ENCODE peak calls at places on chromosome 15, in nine cellular contexts. N, H, C, W, F, L, G, T and M are unnamed samples. For H3K4me1, the result is how much of the 10 kb centered on the place peaks cover.

GRCh38 chr15:29216955-29217354 is 52.7 kb downstream of the NSMCE3 start:
- DNase-seq in F (no peak), G (no peak), L (no peak), C (no peak), W (no peak), N (no peak), H (no peak), T (no peak), M (no peak)

GRCh38 chr15:62454567-62455172 is 289.6 kb upstream of the C2CD4B start:
- DNase-seq in H (peak), T (no peak), F (no peak), G (no peak), C (no peak), N (no peak), L (no peak), W (peak), M (no peak)

GRCh38 chr15:85142324-85142723 is 160.7 kb downstream of the PDE8A start:
- DNase-seq in N (no peak), L (no peak), G (no peak), C (no peak), F (no peak), T (no peak), W (peak), H (peak), M (no peak)

GRCh38 chr15:41944313-41944940 is 27.9 kb downstream of the EHD4 start:
- DNase-seq in L (peak), T (no peak), C (peak), N (peak), G (no peak), H (peak), W (peak), F (no peak), M (no peak)

GRCh38 chr15:52678036-52678467 is 1.1 kb downstream of the ATOSA start:
- DNase-seq in N (peak), C (no peak), G (peak), L (peak), W (peak), F (peak), T (peak), H (peak), M (peak)

GRCh38 chr15:101014921-101015841 is 96.0 kb downstream of the LRRK1 start:
- DNase-seq in W (peak), T (peak), C (peak), F (peak), L (peak), N (peak), H (peak), G (peak), M (peak)

GRCh38 chr15:40925495-40925862 is 3.7 kb upstream of the DLL4 start:
- DNase-seq in N (no peak), G (no peak), T (no peak), H (no peak), L (no peak), C (no peak), W (no peak), F (no peak), M (peak)

GRCh38 chr15:48897144-48897814 is 19.3 kb downstream of the EID1 start:
- DNase-seq in L (no peak), N (no peak), T (no peak), H (peak), C (no peak), W (peak), G (peak), F (no peak), M (no peak)

GRCh38 chr15:63043391-63044076 is 987 bp downstream of the TPM1 start:
- DNase-seq in H (no peak), G (peak), L (peak), F (no peak), T (no peak), N (peak), C (no peak), W (peak), M (peak)

GRCh38 chr15:78242128-78242527 is 7.8 kb upstream of the ACSBG1 start:
- DNase-seq in W (peak), C (no peak), H (no peak), L (no peak), T (no peak), F (no peak), N (no peak), G (peak), M (peak)

GRCh38 chr15:74541494-74542191 is 623 bp downstream of the ARID3B start:
- DNase-seq in N (no peak), L (peak), G (peak), T (peak), F (peak), H (peak), C (peak), W (peak), M (peak)

GRCh38 chr15:53193149-53193548 is 403.0 kb upstream of the ONECUT1 start:
- DNase-seq in T (no peak), G (no peak), F (no peak), N (no peak), L (no peak), C (no peak), H (no peak), W (peak), M (no peak)

GRCh38 chr15:31390777-31391486 is 64.3 kb downstream of the KLF13 start:
- DNase-seq in T (no peak), H (no peak), F (no peak), N (peak), W (no peak), C (no peak), G (no peak), L (no peak), M (peak)

GRCh38 chr15:43998607-43999006 is 171.8 kb downstream of the WDR76 start:
- DNase-seq in T (no peak), W (no peak), N (peak), H (peak), F (no peak), G (no peak), L (peak), C (no peak), M (peak)

GRCh38 chr15:82847703-82848102 is 38.3 kb downstream of the WHAMM start:
- DNase-seq in F (no peak), L (no peak), H (peak), G (no peak), N (no peak), T (no peak), W (no peak), C (no peak), M (no peak)

GRCh38 chr15:35851491-35851890 is 305.5 kb upstream of the DPH6 start:
- DNase-seq in N (no peak), H (no peak), F (no peak), C (no peak), G (no peak), W (no peak), L (no peak), T (no peak), M (no peak)

DNA sequence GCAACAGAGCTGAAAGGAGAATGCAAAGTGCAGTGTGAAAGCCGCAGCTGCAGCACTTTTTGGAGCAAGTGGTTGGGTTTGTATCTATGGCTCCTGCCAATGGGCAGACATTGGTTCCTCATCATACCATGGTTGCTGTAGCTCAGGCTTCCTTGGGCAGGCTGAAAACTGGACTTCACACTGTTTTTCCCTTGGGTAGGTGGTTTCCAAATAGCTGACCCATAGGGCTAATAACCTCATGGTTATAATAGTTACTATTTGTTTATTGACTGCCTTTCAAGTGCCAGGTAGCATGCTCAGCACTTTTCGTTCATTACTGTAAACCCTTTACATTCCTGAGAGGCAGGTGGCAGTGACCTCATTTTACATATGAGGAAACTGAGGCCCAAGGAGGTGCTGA is 4.5 kb downstream of the CGNL1 start:
- DNase-seq in L (no peak), H (no peak), G (no peak), W (no peak), T (no peak), C (no peak), F (no peak), N (no peak), M (no peak)
- H3K4me1 ChIP-seq in L (under half), H (under half), G (under half), W (under half), T (under half), C (under half), F (half or more), N (half or more), M (under half)

GRCh38 chr15:90301901-90302300 is 36.4 kb downstream of the NGRN start:
- DNase-seq in N (no peak), T (no peak), G (no peak), L (no peak), C (no peak), W (no peak), H (no peak), F (no peak), M (no peak)
- H3K4me1 ChIP-seq in N (under half), T (under half), G (under half), L (under half), C (under half), W (under half), H (under half), F (under half), M (under half)

GRCh38 chr15:33955945-33956344 is 12.4 kb upstream of the CHRM5 start:
- DNase-seq in C (no peak), W (no peak), F (no peak), G (no peak), T (no peak), L (no peak), H (no peak), N (no peak), M (no peak)
- H3K4me1 ChIP-seq in C (under half), W (under half), F (under half), G (under half), T (under half), L (under half), H (under half), N (under half), M (under half)

GRCh38 chr15:39638041-39638440 is 57.2 kb downstream of the THBS1 start:
- DNase-seq in L (no peak), T (no peak), C (no peak), H (no peak), W (peak), F (no peak), G (no peak), N (no peak), M (no peak)
- H3K4me1 ChIP-seq in L (under half), T (under half), C (under half), H (under half), W (under half), F (under half), G (under half), N (under half), M (under half)

GRCh38 chr15:25250011-25250596 is 188.7 kb downstream of the UBE3A start:
- DNase-seq in F (peak), W (no peak), C (peak), T (peak), L (no peak), G (no peak), H (no peak), N (peak), M (peak)
- H3K4me1 ChIP-seq in F (under half), W (under half), C (under half), T (under half), L (under half), G (under half), H (under half), N (under half), M (under half)

DNA sequence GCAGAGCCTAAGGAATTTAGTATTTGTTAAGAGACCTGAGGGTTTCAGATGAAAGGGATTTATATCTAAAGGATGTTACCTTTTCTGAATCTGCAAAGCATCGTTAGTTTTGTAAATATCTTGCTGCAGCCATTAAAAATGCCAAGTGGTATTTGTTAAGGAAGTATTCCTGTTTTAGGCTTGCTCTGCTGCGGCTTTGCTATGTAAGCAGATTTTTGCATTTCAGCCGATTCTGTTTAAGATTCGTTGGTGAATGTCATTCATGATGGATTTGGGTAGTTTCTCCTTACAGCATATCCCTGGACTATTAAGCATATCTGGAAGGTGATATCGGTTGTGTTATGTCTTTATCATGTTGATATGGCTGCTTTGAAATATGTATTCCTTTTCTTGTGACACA is 1.0 kb downstream of the USP8 start:
- DNase-seq in T (no peak), F (no peak), W (peak), G (no peak), N (no peak), L (no peak), H (no peak), C (no peak), M (no peak)
- H3K4me1 ChIP-seq in T (under half), F (under half), W (under half), G (under half), N (under half), L (under half), H (under half), C (under half), M (under half)